ENCODE peak calls at places on chromosomes 1 and 21, in five cellular contexts. One of them, this sample, is unnamed.

GRCh38 chr21:46624050-46624449 is 11.4 kb upstream of the PRMT2 start:
- DNase-seq in H1: no peak
- DNase-seq in A549: no peak
- DNase-seq in K562: no peak
- DNase-seq in GM12878: no peak
- DNase-seq in this sample: no peak

GRCh38 chr1:54241430-54241829 is 41.5 kb downstream of the MRPL37 start:
- DNase-seq in H1: no peak
- DNase-seq in A549: no peak
- DNase-seq in K562: no peak
- DNase-seq in GM12878: no peak
- DNase-seq in this sample: no peak

GRCh38 chr1:192225713-192226112 is 67.5 kb downstream of the RGS18 start:
- DNase-seq in H1: no peak
- DNase-seq in A549: no peak
- DNase-seq in K562: no peak
- DNase-seq in GM12878: no peak
- DNase-seq in this sample: no peak

GRCh38 chr1:17661546-17662157 is 93.5 kb upstream of the ACTL8 start:
- DNase-seq in H1: peak
- DNase-seq in A549: peak
- DNase-seq in K562: peak
- DNase-seq in GM12878: no peak
- DNase-seq in this sample: peak

GRCh38 chr21:33025471-33026298 is at the start of gene OLIG2:
- DNase-seq in H1: peak
- DNase-seq in A549: no peak
- DNase-seq in K562: no peak
- DNase-seq in GM12878: no peak
- DNase-seq in this sample: no peak

GRCh38 chr1:85048296-85049064 is at the start of gene MCOLN3:
- DNase-seq in H1: no peak
- DNase-seq in A549: peak
- DNase-seq in K562: peak
- DNase-seq in GM12878: no peak
- DNase-seq in this sample: no peak

GRCh38 chr1:241518447-241519307 is 878 bp downstream of the FH start:
- DNase-seq in H1: no peak
- DNase-seq in A549: no peak
- DNase-seq in K562: peak
- DNase-seq in GM12878: no peak
- DNase-seq in this sample: peak

GRCh38 chr1:3049164-3049563 is 19.8 kb upstream of the PRDM16 start:
- DNase-seq in H1: no peak
- DNase-seq in A549: no peak
- DNase-seq in K562: no peak
- DNase-seq in GM12878: no peak
- DNase-seq in this sample: no peak

GRCh38 chr1:76868916-76869315 is 1.6 kb downstream of the ST6GALNAC5 start:
- DNase-seq in H1: no peak
- DNase-seq in A549: no peak
- DNase-seq in K562: no peak
- DNase-seq in GM12878: no peak
- DNase-seq in this sample: no peak

GRCh38 chr1:184709418-184709817 is 45.2 kb downstream of the EDEM3 start:
- DNase-seq in H1: no peak
- DNase-seq in A549: no peak
- DNase-seq in K562: no peak
- DNase-seq in GM12878: no peak
- DNase-seq in this sample: no peak

GRCh38 chr1:107405241-107405640 is 264.4 kb downstream of the NTNG1 start:
- DNase-seq in H1: no peak
- DNase-seq in A549: no peak
- DNase-seq in K562: no peak
- DNase-seq in GM12878: no peak
- DNase-seq in this sample: no peak

GRCh38 chr1:152533327-152533938 is 19.2 kb downstream of the CRCT1 start:
- DNase-seq in H1: no peak
- DNase-seq in A549: peak
- DNase-seq in K562: peak
- DNase-seq in GM12878: no peak
- DNase-seq in this sample: peak

GRCh38 chr1:93814059-93814794 is 64.8 kb downstream of the DNTTIP2 start:
- DNase-seq in H1: no peak
- DNase-seq in A549: peak
- DNase-seq in K562: peak
- DNase-seq in GM12878: peak
- DNase-seq in this sample: peak

GRCh38 chr1:87224209-87224608 is 104.5 kb upstream of the LMO4 start:
- DNase-seq in H1: no peak
- DNase-seq in A549: peak
- DNase-seq in K562: no peak
- DNase-seq in GM12878: no peak
- DNase-seq in this sample: no peak

GRCh38 chr1:69611316-69611715 is 43.6 kb downstream of the LRRC7 start:
- DNase-seq in H1: no peak
- DNase-seq in A549: no peak
- DNase-seq in K562: no peak
- DNase-seq in GM12878: no peak
- DNase-seq in this sample: no peak
- TF ChIP-seq KDM1A in H1: no peak
- TF ChIP-seq KDM1A in A549: no peak
- TF ChIP-seq KDM1A in K562: no peak
- TF ChIP-seq KDM1A in GM12878: no peak
- TF ChIP-seq KDM1A in this sample: no peak

DNA sequence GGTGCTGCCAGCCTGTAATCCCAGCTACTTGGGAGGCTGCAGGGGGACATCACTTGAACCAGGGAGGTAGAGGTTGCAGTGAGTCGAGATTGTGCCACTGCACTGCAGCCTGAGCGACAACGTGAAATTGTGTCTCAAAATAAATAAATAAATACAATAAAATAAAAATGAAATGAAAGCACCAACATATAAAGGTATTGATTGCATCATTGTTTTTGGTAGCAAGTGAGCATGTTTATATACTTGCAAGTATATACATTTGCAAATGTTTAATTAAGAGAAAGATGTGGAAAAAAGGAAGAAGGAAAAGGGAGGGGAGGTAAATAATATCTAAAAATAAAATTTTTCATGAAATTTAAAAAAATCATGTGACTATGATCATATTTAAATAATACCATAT is 32.8 kb upstream of the NRIP1 start:
- DNase-seq in H1: no peak
- DNase-seq in A549: no peak
- DNase-seq in K562: no peak
- DNase-seq in GM12878: no peak
- DNase-seq in this sample: no peak
- TF ChIP-seq KDM1A in H1: no peak
- TF ChIP-seq KDM1A in A549: no peak
- TF ChIP-seq KDM1A in K562: no peak
- TF ChIP-seq KDM1A in GM12878: no peak
- TF ChIP-seq KDM1A in this sample: no peak

GRCh38 chr21:38247738-38248509 is 8.9 kb upstream of the KCNJ15 start:
- DNase-seq in H1: no peak
- DNase-seq in A549: no peak
- DNase-seq in K562: no peak
- DNase-seq in GM12878: no peak
- DNase-seq in this sample: no peak

GRCh38 chr21:38242036-38242435 is 14.8 kb upstream of the KCNJ15 start:
- DNase-seq in H1: no peak
- DNase-seq in A549: no peak
- DNase-seq in K562: no peak
- DNase-seq in GM12878: no peak
- DNase-seq in this sample: no peak

GRCh38 chr21:38244407-38244787 is 12.4 kb upstream of the KCNJ15 start:
- DNase-seq in H1: no peak
- DNase-seq in A549: no peak
- DNase-seq in K562: no peak
- DNase-seq in GM12878: no peak
- DNase-seq in this sample: no peak

GRCh38 chr21:38243732-38244406 is 12.9 kb upstream of the KCNJ15 start:
- DNase-seq in H1: no peak
- DNase-seq in A549: no peak
- DNase-seq in K562: no peak
- DNase-seq in GM12878: peak
- DNase-seq in this sample: no peak

GRCh38 chr21:38244885-38245869 is 11.6 kb upstream of the KCNJ15 start:
- DNase-seq in H1: no peak
- DNase-seq in A549: peak
- DNase-seq in K562: no peak
- DNase-seq in GM12878: peak
- DNase-seq in this sample: no peak
- TF ChIP-seq KDM1A in H1: no peak
- TF ChIP-seq KDM1A in A549: no peak
- TF ChIP-seq KDM1A in K562: no peak
- TF ChIP-seq KDM1A in GM12878: no peak
- TF ChIP-seq KDM1A in this sample: no peak

GRCh38 chr1:219085988-219086387 is 87.7 kb upstream of the LYPLAL1 start:
- DNase-seq in H1: no peak
- DNase-seq in A549: no peak
- DNase-seq in K562: no peak
- DNase-seq in GM12878: no peak
- DNase-seq in this sample: no peak

GRCh38 chr1:219086956-219087469 is 86.7 kb upstream of the LYPLAL1 start:
- DNase-seq in H1: no peak
- DNase-seq in A549: no peak
- DNase-seq in K562: no peak
- DNase-seq in GM12878: no peak
- DNase-seq in this sample: no peak

GRCh38 chr1:219090618-219091017 is 83.1 kb upstream of the LYPLAL1 start:
- DNase-seq in H1: no peak
- DNase-seq in A549: no peak
- DNase-seq in K562: no peak
- DNase-seq in GM12878: no peak
- DNase-seq in this sample: no peak

GRCh38 chr1:219092206-219092605 is 81.5 kb upstream of the LYPLAL1 start:
- DNase-seq in H1: no peak
- DNase-seq in A549: no peak
- DNase-seq in K562: no peak
- DNase-seq in GM12878: no peak
- DNase-seq in this sample: no peak

DNA sequence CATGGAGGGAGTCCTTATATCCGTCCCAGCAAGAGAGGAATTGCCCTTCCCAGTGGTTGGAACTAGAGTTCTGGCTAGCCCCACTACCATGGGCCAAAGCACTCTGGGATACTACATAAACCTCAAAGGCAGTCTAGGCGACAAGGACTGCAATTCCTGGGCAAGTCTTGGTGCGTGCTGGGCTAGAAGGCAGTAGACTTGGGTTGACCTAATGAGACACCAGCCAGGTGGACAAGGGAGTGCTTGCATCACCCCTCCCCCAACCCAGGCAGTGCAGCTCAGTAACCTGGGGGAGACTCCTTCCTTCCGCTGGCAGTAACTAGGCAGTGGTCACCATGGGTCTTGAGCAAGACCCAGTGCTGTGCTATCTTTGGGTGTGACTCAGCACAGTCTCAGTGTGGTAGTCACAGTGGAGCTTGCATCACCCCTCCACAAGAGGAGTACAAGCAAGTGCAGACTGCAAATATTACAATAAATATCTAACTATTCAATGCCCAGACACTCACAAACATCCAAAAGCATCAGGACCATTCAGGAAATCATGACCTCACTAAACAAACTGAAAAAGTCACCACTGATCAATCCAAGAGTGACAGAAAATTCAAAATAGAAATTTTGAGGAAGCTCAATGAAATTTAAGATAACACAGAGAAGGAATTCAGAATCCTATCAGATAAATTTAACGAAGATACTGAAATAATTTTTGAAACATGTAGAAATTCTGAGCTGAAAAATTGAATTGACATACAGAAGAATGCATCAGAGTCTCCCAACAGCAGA is 84.7 kb upstream of the LYPLAL1 start:
- DNase-seq in H1: no peak
- DNase-seq in A549: peak
- DNase-seq in K562: peak
- DNase-seq in GM12878: peak
- DNase-seq in this sample: peak
- TF ChIP-seq KDM1A in H1: no peak
- TF ChIP-seq KDM1A in A549: no peak
- TF ChIP-seq KDM1A in K562: no peak
- TF ChIP-seq KDM1A in GM12878: no peak
- TF ChIP-seq KDM1A in this sample: no peak

GRCh38 chr1:195902779-195903178 is 705.5 kb downstream of the KCNT2 start:
- DNase-seq in H1: no peak
- DNase-seq in A549: no peak
- DNase-seq in K562: peak
- DNase-seq in GM12878: no peak
- DNase-seq in this sample: no peak

GRCh38 chr1:195899762-195900352 is 708.4 kb downstream of the KCNT2 start:
- DNase-seq in H1: no peak
- DNase-seq in A549: no peak
- DNase-seq in K562: peak
- DNase-seq in GM12878: no peak
- DNase-seq in this sample: no peak

GRCh38 chr1:195903203-195903602 is 705.0 kb downstream of the KCNT2 start:
- DNase-seq in H1: no peak
- DNase-seq in A549: no peak
- DNase-seq in K562: peak
- DNase-seq in GM12878: no peak
- DNase-seq in this sample: no peak

GRCh38 chr1:195897072-195897471 is 711.2 kb downstream of the KCNT2 start:
- DNase-seq in H1: no peak
- DNase-seq in A549: no peak
- DNase-seq in K562: peak
- DNase-seq in GM12878: no peak
- DNase-seq in this sample: no peak

DNA sequence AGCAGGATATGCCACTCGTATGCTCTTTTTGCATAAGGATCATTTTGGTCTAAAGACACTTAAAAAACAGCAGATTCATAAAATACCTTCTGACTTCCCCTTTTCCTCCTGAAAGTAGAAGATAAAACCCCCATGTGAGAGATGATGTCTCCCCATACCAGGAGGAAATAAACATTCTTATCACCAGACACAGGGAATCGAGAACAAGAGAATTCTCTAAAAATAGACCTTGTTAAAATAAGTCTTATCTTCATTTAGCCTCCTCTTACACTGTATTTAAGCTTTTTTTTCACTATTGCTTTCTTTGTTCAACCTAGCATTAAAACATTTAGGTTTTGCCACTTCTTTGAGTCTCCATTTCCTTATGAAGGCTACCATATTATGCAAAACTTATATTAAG is 709.3 kb downstream of the KCNT2 start:
- DNase-seq in H1: no peak
- DNase-seq in A549: no peak
- DNase-seq in K562: peak
- DNase-seq in GM12878: no peak
- DNase-seq in this sample: no peak
- TF ChIP-seq KDM1A in H1: no peak
- TF ChIP-seq KDM1A in A549: no peak
- TF ChIP-seq KDM1A in K562: peak
- TF ChIP-seq KDM1A in GM12878: no peak
- TF ChIP-seq KDM1A in this sample: no peak

GRCh38 chr21:44626262-44626661 is 631 bp upstream of the KRTAP10-9 start:
- DNase-seq in H1: no peak
- DNase-seq in A549: no peak
- DNase-seq in K562: no peak
- DNase-seq in GM12878: no peak
- DNase-seq in this sample: no peak
- TF ChIP-seq KDM1A in H1: no peak
- TF ChIP-seq KDM1A in A549: no peak
- TF ChIP-seq KDM1A in K562: no peak
- TF ChIP-seq KDM1A in GM12878: no peak
- TF ChIP-seq KDM1A in this sample: no peak

This sample was measured in HepG2.